ENCODE peak calls at places on chromosomes 3 and 15, in seven cellular contexts. Z is activated T-cell treated with anti-CD3 and anti-CD28 coated beads for 48 hours; T is T-helper 1 cell; V is AG20443; E is activated naive CD8-positive, alpha-beta T cell treated with anti-CD3 and anti-CD28 coated beads for 36 hours; X is GM23338; P is GM23248. S is an unnamed sample.

GRCh38 chr3:176167272-176167671 is 1030.0 kb downstream of the TBL1XR1 start:
- DNase-seq in Z (no peak), P (no peak), X (no peak), E (no peak), T (no peak), V (no peak), S (no peak)

GRCh38 chr3:185926445-185926844 is 11.4 kb downstream of the TRA2B start:
- DNase-seq in X (no peak), Z (no peak), E (no peak), P (no peak), T (no peak), V (no peak), S (no peak)

GRCh38 chr15:80404057-80404718 is at the start of gene ARNT2:
- DNase-seq in T (no peak), E (no peak), Z (no peak), P (peak), X (peak), V (peak), S (peak)

GRCh38 chr3:23219117-23219516 is 16.0 kb downstream of the UBE2E2 start:
- DNase-seq in V (no peak), T (no peak), E (no peak), P (no peak), X (no peak), Z (no peak), S (no peak)

GRCh38 chr3:170978335-170978745 is 48.2 kb downstream of the SLC2A2 start:
- DNase-seq in X (no peak), P (no peak), V (no peak), T (no peak), E (no peak), Z (no peak), S (no peak)

GRCh38 chr3:133457025-133457424 is 57.2 kb downstream of the BFSP2 start:
- DNase-seq in E (no peak), X (no peak), P (no peak), T (no peak), V (no peak), Z (no peak), S (no peak)

GRCh38 chr15:88615303-88616107 is 5.6 kb upstream of the AEN start:
- DNase-seq in X (peak), Z (no peak), P (no peak), V (no peak), T (no peak), E (no peak), S (no peak)

GRCh38 chr15:85579957-85580694 is 199.7 kb downstream of the AKAP13 start:
- DNase-seq in E (no peak), P (peak), Z (no peak), T (no peak), V (peak), X (no peak), S (no peak)

GRCh38 chr15:66184492-66184891 is 69.1 kb downstream of the MEGF11 start:
- DNase-seq in T (no peak), P (no peak), X (no peak), V (no peak), E (no peak), Z (no peak), S (no peak)

S was measured in ovary.